ENCODE peak calls at places on chromosome 19, in four cellular contexts. D is lower lobe of right lung, F is AG04450, Z is pancreas. H is an unnamed sample.
A peak's percentile ranks its signal among the peaks of the same experiment; 100 is the strongest.

GRCh38 chr19:41376241-41376997 is at the start of gene TMEM91:
- DNase-seq in D (peak; percentile 75), F (no peak), Z (no peak), H (no peak)

GRCh38 chr19:4971424-4971793 is 2.5 kb downstream of the KDM4B start:
- DNase-seq in D (no peak), F (no peak), Z (peak; percentile 35), H (no peak)

GRCh38 chr19:37583340-37583739 is 11.3 kb downstream of the ZNF571 start:
- DNase-seq in D (no peak), F (no peak), Z (no peak), H (no peak)

GRCh38 chr19:55386515-55386947 is 799 bp downstream of the RPL28 start:
- DNase-seq in D (no peak), F (no peak), Z (no peak), H (no peak)

GRCh38 chr19:55467236-55468053 is 2.9 kb upstream of the C19orf85 start:
- DNase-seq in D (peak; percentile 79), F (no peak), Z (no peak), H (no peak)

GRCh38 chr19:12647490-12648071 is 19.0 kb downstream of the MAN2B1 start:
- DNase-seq in D (peak; percentile 79), F (no peak), Z (peak; percentile 72), H (no peak)

GRCh38 chr19:46866407-46867132 is 5.8 kb downstream of the ARHGAP35 start:
- DNase-seq in D (no peak), F (no peak), Z (no peak), H (no peak)

GRCh38 chr19:46976845-46977320 is 42.8 kb upstream of the NPAS1 start:
- DNase-seq in D (no peak), F (no peak), Z (no peak), H (peak; percentile 62)

GRCh38 chr19:16359074-16359473 is 34.4 kb downstream of the KLF2 start:
- DNase-seq in D (no peak), F (no peak), Z (no peak), H (no peak)

GRCh38 chr19:38905186-38905539 is 5.4 kb downstream of the NFKBIB start:
- DNase-seq in D (no peak), F (no peak), Z (no peak), H (no peak)

GRCh38 chr19:55406869-55407624 is 541 bp downstream of the UBE2S start:
- DNase-seq in D (no peak), F (no peak), Z (no peak), H (no peak)

GRCh38 chr19:52957591-52957990 is 5.1 kb downstream of the ZNF816 start:
- DNase-seq in D (no peak), F (no peak), Z (no peak), H (no peak)

GRCh38 chr19:32800757-32801156 is 68.8 kb downstream of the SLC7A9 start:
- DNase-seq in D (no peak), F (no peak), Z (no peak), H (no peak)

GRCh38 chr19:3658823-3659745 is 32.5 kb upstream of the CACTIN start:
- DNase-seq in D (no peak), F (no peak), Z (no peak), H (no peak)

GRCh38 chr19:38891791-38892190 is 7.6 kb downstream of the SIRT2 start:
- DNase-seq in D (no peak), F (no peak), Z (no peak), H (no peak)

GRCh38 chr19:46251415-46251814 is 21.9 kb downstream of the IGFL1 start:
- DNase-seq in D (no peak), F (no peak), Z (no peak), H (no peak)

GRCh38 chr19:16094360-16095070 is 17.2 kb upstream of the RAB8A start:
- DNase-seq in D (no peak), F (no peak), Z (no peak), H (no peak)

GRCh38 chr19:4108767-4109625 is 14.9 kb downstream of the MAP2K2 start:
- DNase-seq in D (peak; percentile 59), F (no peak), Z (no peak), H (no peak)

GRCh38 chr19:39843919-39844793 is 2.0 kb downstream of the FBL start:
- DNase-seq in D (no peak), F (peak; percentile 15), Z (no peak), H (no peak)

GRCh38 chr19:1243768-1244692 is 2.5 kb downstream of the ATP5F1D start:
- DNase-seq in D (peak; percentile 91), F (no peak), Z (peak; percentile 84), H (no peak)

GRCh38 chr19:41421314-41421713 is 5.9 kb downstream of the B3GNT8 start:
- DNase-seq in D (no peak), F (no peak), Z (no peak), H (no peak)

GRCh38 chr19:39342647-39343305 is 555 bp downstream of the SAMD4B start:
- DNase-seq in D (peak; percentile 61), F (no peak), Z (peak; percentile 26), H (no peak)

GRCh38 chr19:38949580-38950367 is 19.0 kb downstream of the MRPS12 start:
- DNase-seq in D (peak; percentile 94), F (no peak), Z (peak; percentile 83), H (peak; percentile 37)

GRCh38 chr19:34712606-34713261 is 21.3 kb upstream of the ZNF181 start:
- DNase-seq in D (no peak), F (peak; percentile 66), Z (peak; percentile 50), H (no peak)

GRCh38 chr19:47483800-47484690 is at the start of gene KPTN:
- DNase-seq in D (peak; percentile 94), F (peak; percentile 78), Z (peak; percentile 83), H (peak; percentile 44)

GRCh38 chr19:45322744-45323281 is at the start of gene CKM:
- DNase-seq in D (no peak), F (no peak), Z (no peak), H (no peak)

GRCh38 chr19:45098521-45099464 is 5.8 kb downstream of the PPP1R37 start:
- DNase-seq in D (no peak), F (no peak), Z (no peak), H (no peak)

GRCh38 chr19:48023518-48023917 is 20.4 kb downstream of the CABP5 start:
- DNase-seq in D (no peak), F (no peak), Z (no peak), H (no peak)

GRCh38 chr19:47623151-47623920 is 14.4 kb downstream of the BICRA start:
- DNase-seq in D (no peak), F (no peak), Z (no peak), H (no peak)

GRCh38 chr19:3554254-3555083 is 2.9 kb downstream of the MFSD12 start:
- DNase-seq in D (no peak), F (no peak), Z (no peak), H (peak; percentile 49)

GRCh38 chr19:53492153-53492552 is 24.6 kb downstream of the ZNF813 start:
- DNase-seq in D (no peak), F (no peak), Z (no peak), H (no peak)

GRCh38 chr19:4980087-4980486 is 11.2 kb downstream of the KDM4B start:
- DNase-seq in D (no peak), F (no peak), Z (no peak), H (peak; percentile 42)

DNA sequence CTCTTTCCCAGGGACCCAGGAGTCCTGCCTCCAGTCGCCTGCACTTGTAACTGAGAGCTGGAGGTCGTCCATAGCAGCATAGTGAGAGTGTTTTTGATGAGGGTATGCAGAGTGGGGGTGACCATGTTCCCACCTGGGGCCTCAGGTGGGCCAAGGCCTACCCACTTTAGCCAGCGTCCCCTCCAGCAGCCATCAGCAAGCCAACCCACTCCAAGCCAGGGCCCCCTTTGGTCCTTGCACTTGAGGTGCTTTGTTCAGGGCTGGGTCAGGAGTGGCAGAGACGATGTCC is 11.9 kb upstream of the SMG9 start:
- DNase-seq in D (no peak), F (no peak), Z (no peak), H (no peak)
- TF ChIP-seq CTCF in D (no peak), F (no peak), Z (no peak), H (no peak)

GRCh38 chr19:50870417-50871089 is 2.7 kb upstream of the KLK2 start:
- DNase-seq in D (no peak), F (no peak), Z (peak; percentile 44), H (no peak)

GRCh38 chr19:50874185-50874584 is 946 bp downstream of the KLK2 start:
- DNase-seq in D (no peak), F (no peak), Z (no peak), H (no peak)

GRCh38 chr19:50873056-50873455 is at the start of gene KLK2:
- DNase-seq in D (no peak), F (no peak), Z (no peak), H (no peak)

DNA sequence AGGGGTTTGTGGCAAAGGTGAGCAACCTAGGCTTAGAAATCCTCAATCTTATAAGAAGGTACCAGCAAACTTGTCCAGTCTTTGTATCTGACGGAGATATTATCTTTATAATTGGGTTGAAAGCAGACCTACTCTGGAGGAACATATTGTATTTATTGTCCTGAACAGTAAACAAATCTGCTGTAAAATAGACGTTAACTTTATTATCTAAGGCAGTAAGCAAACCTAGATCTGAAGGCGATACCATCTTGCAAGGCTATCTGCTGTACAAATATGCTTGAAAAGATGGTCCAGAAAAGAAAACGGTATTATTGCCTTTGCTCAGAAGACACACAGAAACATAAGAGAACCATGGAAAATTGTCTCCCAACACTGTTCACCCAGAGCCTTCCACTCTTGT is 3.8 kb upstream of the KLK2 start:
- DNase-seq in D (no peak), F (no peak), Z (no peak), H (no peak)
- H3K27me3 ChIP-seq in D (peaks cover 20% of the 10 kb centered on the region), F (no peaks in the 10 kb centered on the region), Z (peaks cover 5% of the 10 kb centered on the region), H (peaks cover 6% of the 10 kb centered on the region)

DNA sequence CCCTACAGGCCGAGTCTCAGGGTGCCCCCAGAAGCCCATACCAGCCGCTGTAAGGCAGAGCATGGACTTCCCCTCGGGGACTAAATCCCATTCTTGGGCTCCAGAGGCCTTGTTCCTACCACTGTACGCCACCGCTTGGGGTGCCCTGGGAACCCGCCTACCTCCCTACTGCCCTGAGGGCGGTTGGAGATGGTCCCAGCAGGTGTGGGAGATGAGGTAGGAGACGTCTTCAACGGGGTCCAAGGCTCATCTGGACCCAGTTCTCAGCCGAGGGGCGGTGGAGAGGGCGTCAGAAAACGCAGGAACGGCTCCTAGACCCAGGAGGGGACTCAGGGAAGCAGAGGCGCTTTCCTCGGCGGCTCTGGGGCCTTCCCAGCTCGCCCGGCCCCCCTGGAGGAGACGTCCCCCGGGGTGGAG is 833 bp upstream of the ZIK1 start:
- DNase-seq in D (no peak), F (no peak), Z (no peak), H (no peak)
- H3K4me3 ChIP-seq in D (peak overlapping the region; percentile 76), F (no peak overlapping the region), Z (no peak overlapping the region), H (no peak overlapping the region)

DNA sequence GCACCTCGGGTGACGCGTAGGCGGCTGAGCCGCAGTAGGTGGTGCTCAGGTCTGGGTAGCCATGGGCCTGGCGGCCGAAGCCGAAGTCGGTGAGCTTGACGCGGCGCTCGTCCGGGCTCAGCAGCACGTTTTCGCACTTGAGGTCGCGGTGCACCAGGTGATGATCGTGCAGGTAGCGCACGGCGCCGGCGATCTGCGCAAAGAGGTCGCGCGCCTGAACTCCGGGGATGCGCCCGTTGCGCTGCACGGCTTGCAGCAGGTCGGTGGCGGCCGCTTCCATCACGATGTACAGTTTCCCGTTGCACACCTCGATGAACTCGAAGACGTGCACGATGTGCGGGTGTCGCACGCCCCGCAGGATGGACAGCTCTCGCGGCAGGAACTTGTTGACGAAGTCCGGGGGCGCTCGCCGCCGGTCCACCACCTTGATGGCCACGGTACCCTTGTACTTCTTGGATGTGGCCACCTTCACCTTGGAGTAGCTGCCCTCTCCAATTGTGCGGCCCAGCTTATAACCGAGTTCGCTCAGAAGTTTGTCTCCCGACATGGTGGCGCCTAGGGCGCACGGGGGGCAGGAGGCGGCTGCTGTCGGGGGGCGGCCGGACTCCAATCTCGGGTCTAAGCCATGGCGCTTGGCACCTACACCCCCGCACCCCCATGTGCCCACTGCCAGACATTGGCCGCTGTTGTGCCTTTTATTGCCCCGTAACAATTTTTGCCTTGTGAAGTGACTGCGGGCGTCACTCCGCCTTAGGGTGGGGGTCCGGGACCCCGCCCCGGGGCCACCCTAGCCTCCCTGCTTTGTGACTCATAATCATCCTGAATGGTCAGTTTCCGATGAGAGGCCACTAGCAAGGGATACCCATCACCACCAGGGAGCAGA is at the start of gene TSSK6:
- DNase-seq in D (no peak), F (no peak), Z (no peak), H (no peak)
- TF ChIP-seq CTCF in D (no peak), F (peak; percentile 30), Z (no peak), H (peak; percentile 19)